ENCODE peak calls at places on chromosome 20, in four cellular contexts. C, O, J and V are unnamed samples.

GRCh38 chr20:4726710-4727391 is 5.1 kb downstream of the PRND start:
- DNase-seq in C (no peak), O (no peak), J (no peak), V (no peak)

GRCh38 chr20:36538026-36538764 is 3.1 kb upstream of the MYL9 start:
- DNase-seq in C (no peak), O (no peak), J (no peak), V (no peak)

GRCh38 chr20:19921349-19921793 is 95.8 kb upstream of the NAA20 start:
- DNase-seq in C (no peak), O (peak), J (no peak), V (no peak)

GRCh38 chr20:19974621-19975435 is 42.3 kb upstream of the NAA20 start:
- DNase-seq in C (no peak), O (peak), J (no peak), V (peak)

GRCh38 chr20:16801919-16802651 is 53.9 kb downstream of the OTOR start:
- DNase-seq in C (peak), O (peak), J (peak), V (peak)

GRCh38 chr20:43459022-43459942 is 1.6 kb downstream of the SRSF6 start:
- DNase-seq in C (no peak), O (no peak), J (peak), V (peak)

GRCh38 chr20:2626853-2627541 is 25.4 kb upstream of the NOP56 start:
- DNase-seq in C (peak), O (no peak), J (no peak), V (peak)

GRCh38 chr20:53738039-53738944 is 144.7 kb upstream of the ZNF217 start:
- DNase-seq in C (peak), O (no peak), J (peak), V (peak)

GRCh38 chr20:59022754-59023153 is 3.5 kb downstream of the TUBB1 start:
- DNase-seq in C (no peak), O (no peak), J (no peak), V (no peak)

GRCh38 chr20:60062431-60063336 is 104.5 kb downstream of the CDH26 start:
- DNase-seq in C (no peak), O (no peak), J (no peak), V (no peak)

GRCh38 chr20:59047938-59048680 is 5.5 kb upstream of the PRELID3B start:
- DNase-seq in C (peak), O (no peak), J (peak), V (peak)

GRCh38 chr20:19737025-19737424 is 21.0 kb upstream of the RIN2 start:
- DNase-seq in C (peak), O (no peak), J (no peak), V (peak)

GRCh38 chr20:62474585-62475026 is 1.2 kb downstream of the GATA5 start:
- DNase-seq in C (no peak), O (no peak), J (no peak), V (no peak)

GRCh38 chr20:57378646-57379262 is 12.4 kb upstream of the RBM38 start:
- DNase-seq in C (no peak), O (no peak), J (no peak), V (no peak)

GRCh38 chr20:41178904-41179432 is 41.6 kb downstream of the PLCG1 start:
- DNase-seq in C (no peak), O (peak), J (no peak), V (no peak)

GRCh38 chr20:20677186-20677585 is 35.3 kb downstream of the RALGAPA2 start:
- DNase-seq in C (no peak), O (no peak), J (no peak), V (no peak)

GRCh38 chr20:35129647-35130069 is 17.5 kb downstream of the EDEM2 start:
- DNase-seq in C (peak), O (no peak), J (no peak), V (peak)

GRCh38 chr20:47150403-47151152 is 205.9 kb downstream of the ZMYND8 start:
- DNase-seq in C (peak), O (peak), J (peak), V (peak)

GRCh38 chr20:54324652-54325285 is 116.9 kb downstream of the PFDN4 start:
- DNase-seq in C (no peak), O (no peak), J (no peak), V (no peak)

GRCh38 chr20:45912344-45912682 is 358 bp upstream of the PLTP start:
- DNase-seq in C (no peak), O (no peak), J (no peak), V (no peak)

GRCh38 chr20:7496394-7497111 is 443.7 kb downstream of the HAO1 start:
- DNase-seq in C (no peak), O (no peak), J (no peak), V (no peak)

GRCh38 chr20:31642837-31643236 is 5.1 kb downstream of the COX4I2 start:
- DNase-seq in C (no peak), O (no peak), J (no peak), V (no peak)

GRCh38 chr20:12598894-12599293 is 409.9 kb upstream of the SPTLC3 start:
- DNase-seq in C (no peak), O (no peak), J (no peak), V (no peak)

GRCh38 chr20:58992911-58993310 is 11.9 kb downstream of the NELFCD start:
- DNase-seq in C (no peak), O (no peak), J (no peak), V (no peak)

GRCh38 chr20:20248620-20249200 is 119.2 kb upstream of the INSM1 start:
- DNase-seq in C (no peak), O (no peak), J (no peak), V (no peak)

GRCh38 chr20:20161611-20162010 is 109.3 kb downstream of the CFAP61 start:
- DNase-seq in C (no peak), O (no peak), J (no peak), V (no peak)

GRCh38 chr20:45918182-45918737 is 6.3 kb upstream of the PLTP start:
- DNase-seq in C (no peak), O (no peak), J (no peak), V (no peak)

GRCh38 chr20:12305555-12305954 is 387.9 kb downstream of the BTBD3 start:
- DNase-seq in C (no peak), O (no peak), J (no peak), V (no peak)

GRCh38 chr20:7657569-7657968 is 282.7 kb downstream of the HAO1 start:
- DNase-seq in C (no peak), O (no peak), J (no peak), V (no peak)

GRCh38 chr20:34642009-34642408 is 34.9 kb downstream of the PIGU start:
- DNase-seq in C (no peak), O (no peak), J (no peak), V (no peak)

DNA sequence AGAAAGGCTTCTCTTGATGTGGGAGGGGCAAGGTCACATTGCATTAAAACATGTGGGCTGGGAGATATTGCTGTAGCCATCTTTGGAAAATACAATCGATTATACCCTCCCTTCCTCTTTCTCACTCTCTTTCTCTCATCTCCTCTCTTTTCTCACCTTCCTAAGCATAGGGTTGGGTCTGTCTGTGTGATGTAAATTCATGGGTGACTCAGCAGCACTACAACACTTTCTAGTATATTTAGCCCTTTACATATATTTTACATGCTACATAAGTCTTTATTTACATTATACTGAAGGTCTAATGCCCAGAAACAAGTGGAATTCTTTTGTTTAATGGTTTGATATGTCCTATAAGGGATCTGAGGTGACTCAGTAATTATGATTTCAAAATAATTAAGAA is 634.8 kb upstream of the FLRT3 start:
- DNase-seq in C (no peak), O (no peak), J (no peak), V (no peak)
- TF ChIP-seq RFX5 in C (no peak), O (no peak), J (no peak), V (no peak)

GRCh38 chr20:64053841-64054661 is 4.6 kb upstream of the SOX18 start:
- DNase-seq in C (peak), O (no peak), J (peak), V (peak)
- TF ChIP-seq RNF2 in C (no peak), O (no peak), J (no peak), V (no peak)

GRCh38 chr20:18164356-18164755 is 26.7 kb downstream of the KAT14 start:
- DNase-seq in C (no peak), O (no peak), J (no peak), V (no peak)
- TF ChIP-seq RFX5 in C (no peak), O (no peak), J (no peak), V (no peak)

GRCh38 chr20:9054176-9054575 is 14.7 kb upstream of the PLCB4 start:
- DNase-seq in C (no peak), O (no peak), J (no peak), V (no peak)
- TF ChIP-seq RNF2 in C (no peak), O (no peak), J (no peak), V (no peak)

DNA sequence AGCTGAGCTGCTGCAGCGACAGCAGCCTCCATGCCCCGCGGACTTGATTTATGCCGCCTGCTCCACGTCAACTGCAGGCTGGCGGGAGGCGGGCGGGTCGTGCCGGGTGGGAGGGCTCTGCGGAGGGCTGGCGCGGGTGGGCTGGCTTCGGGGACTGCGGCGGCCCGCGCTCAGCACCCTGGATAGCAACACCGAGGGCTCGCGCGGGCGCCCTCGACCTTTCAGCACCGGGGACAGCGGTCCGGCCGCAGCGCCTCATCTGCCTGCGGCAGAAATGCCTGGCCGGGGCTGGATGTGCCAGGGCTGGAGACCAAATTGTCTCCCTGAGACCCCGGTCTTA is 792 bp downstream of the SNAP25 start:
- DNase-seq in C (no peak), O (peak), J (peak), V (peak)
- TF ChIP-seq RFX5 in C (no peak), O (no peak), J (no peak), V (no peak)

GRCh38 chr20:25308671-25309394 is 60.9 kb downstream of the PYGB start:
- DNase-seq in C (peak), O (no peak), J (peak), V (no peak)

GRCh38 chr20:25310921-25311728 is 63.2 kb downstream of the PYGB start:
- DNase-seq in C (peak), O (no peak), J (no peak), V (no peak)

GRCh38 chr20:25310268-25310920 is 62.5 kb downstream of the PYGB start:
- DNase-seq in C (peak), O (no peak), J (peak), V (peak)

GRCh38 chr20:25308083-25308491 is 60.2 kb downstream of the PYGB start:
- DNase-seq in C (no peak), O (no peak), J (no peak), V (no peak)

GRCh38 chr20:25309395-25310267 is 61.7 kb downstream of the PYGB start:
- DNase-seq in C (peak), O (no peak), J (peak), V (peak)
- TF ChIP-seq RNF2 in C (no peak), O (no peak), J (no peak), V (no peak)

DNA sequence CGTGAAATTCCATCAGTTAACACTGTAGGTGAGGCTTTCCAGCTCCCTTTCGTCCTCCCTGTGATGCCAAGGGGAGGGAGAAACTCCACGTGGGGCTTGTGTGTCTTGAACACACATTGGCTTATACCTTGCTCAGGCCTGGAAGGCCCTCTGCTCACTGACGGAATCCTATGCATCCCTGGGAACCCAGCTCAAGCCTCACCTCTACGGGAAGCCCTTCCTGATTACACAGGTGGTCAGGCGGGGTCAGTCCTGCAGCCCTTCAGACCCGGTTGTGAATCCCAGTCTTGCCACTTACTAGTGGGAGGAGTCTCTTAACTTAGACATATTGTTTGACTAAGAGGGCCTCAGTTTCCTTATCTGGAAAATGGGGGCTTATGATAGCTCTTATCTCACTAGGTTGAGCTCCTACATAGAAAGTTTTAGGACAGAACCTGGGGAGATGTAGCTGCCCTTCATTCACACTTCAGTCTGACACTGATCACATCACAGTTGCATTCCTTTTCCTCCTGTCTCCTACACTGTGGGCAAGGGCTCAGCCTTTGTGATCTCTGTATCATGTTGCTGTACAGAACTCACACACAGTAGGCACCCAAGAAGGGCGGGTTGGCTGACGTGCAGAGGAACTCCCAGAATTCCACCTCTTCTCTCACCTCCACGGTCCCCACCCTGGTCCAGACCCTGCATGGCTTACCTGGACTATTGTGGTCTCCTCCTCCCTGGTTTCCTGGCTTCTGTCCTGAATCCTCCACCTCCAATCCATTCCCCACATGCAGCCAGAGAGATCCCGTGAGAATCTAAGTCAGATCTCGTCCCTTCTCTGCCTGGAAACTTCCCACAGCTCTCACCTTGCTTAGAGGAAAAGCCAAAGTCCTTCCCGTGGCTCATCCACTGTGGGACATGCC is 129.6 kb downstream of the CEBPB start:
- DNase-seq in C (no peak), O (no peak), J (no peak), V (no peak)
- TF ChIP-seq RFX5 in C (no peak), O (no peak), J (no peak), V (no peak)